ENCODE peak calls at places on chromosomes 4 and X, in nine cellular contexts. Z is brain microvascular endothelial cell; P is pancreas; J is NB4; Q is stimulated activated CD4-positive, alpha-beta T cell treated with anti-CD3 and anti-CD28 coated beads, Interleukin-2, amount 100 ng/mL, for 24 hours; N is neural crest cell; B is activated effector memory CD4-positive, alpha-beta T cell treated with Interleukin-2 at 50 U/mL for 16 hours; H is MCF 10A; T is nephron progenitor cell. W is an unnamed sample.
A peak's percentile ranks its signal among the peaks of the same experiment; 100 is the strongest.

GRCh38 chr4:6608758-6609414 is 31.6 kb upstream of the MRFAP1 start:
- DNase-seq in Z (peak; percentile 6), P (no peak), J (peak; percentile 42), Q (no peak), N (no peak), B (no peak), H (no peak), T (peak; percentile 25), W (no peak)

GRCh38 chr4:189062047-189062820 is 878.4 kb upstream of the FRG1 start:
- DNase-seq in Z (no peak), P (no peak), J (no peak), Q (no peak), N (no peak), B (no peak), H (no peak), T (no peak), W (no peak)

GRCh38 chr4:48553720-48554119 is 63.7 kb downstream of the ZAR1 start:
- DNase-seq in Z (no peak), P (no peak), J (no peak), Q (no peak), N (no peak), B (no peak), H (no peak), T (no peak), W (no peak)

GRCh38 chr4:150366487-150366999 is 215.4 kb upstream of the MAB21L2 start:
- DNase-seq in Z (no peak), P (no peak), J (no peak), Q (no peak), N (peak; percentile 25), B (no peak), H (no peak), T (peak; percentile 16), W (no peak)

GRCh38 chrX:2464677-2465166 is 36.1 kb downstream of the DHRSX start:
- DNase-seq in Z (peak; percentile 35), P (no peak), J (peak; percentile 30), Q (no peak), N (no peak), B (no peak), H (no peak), T (no peak), W (no peak)

GRCh38 chrX:40175416-40176255 is 77.9 kb upstream of the BCOR start:
- DNase-seq in Z (no peak), P (peak; percentile 58), J (peak; percentile 93), Q (peak; percentile 76), N (peak; percentile 23), B (peak; percentile 74), H (no peak), T (peak; percentile 46), W (no peak)

GRCh38 chr4:121108557-121108956 is 36.2 kb upstream of the NDNF start:
- DNase-seq in Z (no peak), P (peak; percentile 21), J (no peak), Q (no peak), N (no peak), B (no peak), H (no peak), T (no peak), W (no peak)

GRCh38 chr4:128483816-128484215 is 196.2 kb upstream of the PGRMC2 start:
- DNase-seq in Z (no peak), P (no peak), J (no peak), Q (no peak), N (no peak), B (no peak), H (no peak), T (no peak), W (no peak)

GRCh38 chr4:127379499-127379898 is 253.3 kb upstream of the INTU start:
- DNase-seq in Z (no peak), P (no peak), J (no peak), Q (no peak), N (no peak), B (no peak), H (no peak), T (no peak), W (no peak)

GRCh38 chrX:41118156-41118555 is 32.9 kb downstream of the USP9X start:
- DNase-seq in Z (no peak), P (no peak), J (no peak), Q (peak; percentile 33), N (no peak), B (no peak), H (no peak), T (no peak), W (no peak)

GRCh38 chr4:153616005-153616555 is 68.0 kb upstream of the TLR2 start:
- DNase-seq in Z (no peak), P (no peak), J (no peak), Q (peak; percentile 48), N (no peak), B (no peak), H (no peak), T (no peak), W (no peak)

GRCh38 chr4:26273308-26273980 is 47.4 kb upstream of the RBPJ start:
- DNase-seq in Z (no peak), P (no peak), J (peak; percentile 98), Q (no peak), N (no peak), B (no peak), H (no peak), T (peak; percentile 4), W (no peak)

GRCh38 chr4:124096290-124096689 is 616.2 kb downstream of the ANKRD50 start:
- DNase-seq in Z (no peak), P (no peak), J (no peak), Q (no peak), N (no peak), B (no peak), H (no peak), T (no peak), W (no peak)

GRCh38 chrX:74382613-74383012 is 38.7 kb upstream of the SLC16A2 start:
- DNase-seq in Z (peak; percentile 56), P (peak; percentile 16), J (peak; percentile 75), Q (peak; percentile 64), N (peak; percentile 54), B (peak; percentile 14), H (peak; percentile 83), T (peak; percentile 63), W (no peak)

GRCh38 chr4:2313366-2313765 is 51.5 kb upstream of the MXD4 start:
- DNase-seq in Z (no peak), P (no peak), J (no peak), Q (no peak), N (no peak), B (no peak), H (no peak), T (no peak), W (no peak)

GRCh38 chrX:24148535-24149345 is 789 bp upstream of the ZFX start:
- DNase-seq in Z (no peak), P (no peak), J (peak; percentile 59), Q (no peak), N (no peak), B (peak; percentile 14), H (no peak), T (peak; percentile 60), W (no peak)

GRCh38 chrX:17967888-17968287 is 106.8 kb upstream of the RAI2 start:
- DNase-seq in Z (no peak), P (peak; percentile 40), J (no peak), Q (no peak), N (no peak), B (no peak), H (no peak), T (no peak), W (no peak)

GRCh38 chrX:38095971-38096529 is 89.7 kb downstream of the SYTL5 start:
- DNase-seq in Z (peak; percentile 5), P (no peak), J (no peak), Q (no peak), N (no peak), B (no peak), H (peak; percentile 43), T (no peak), W (no peak)

GRCh38 chr4:21775703-21776102 is 172.9 kb downstream of the KCNIP4 start:
- DNase-seq in Z (no peak), P (no peak), J (no peak), Q (no peak), N (no peak), B (no peak), H (no peak), T (no peak), W (no peak)

GRCh38 chr4:71261001-71261400 is 77.8 kb upstream of the SLC4A4 start:
- DNase-seq in Z (no peak), P (no peak), J (no peak), Q (no peak), N (no peak), B (no peak), H (no peak), T (no peak), W (no peak)

GRCh38 chrX:70480660-70481018 is 36.0 kb downstream of the DLG3 start:
- DNase-seq in Z (peak; percentile 20), P (no peak), J (no peak), Q (no peak), N (no peak), B (no peak), H (peak; percentile 32), T (no peak), W (no peak)

GRCh38 chrX:130066975-130067615 is 43.2 kb downstream of the ELF4 start:
- DNase-seq in Z (no peak), P (no peak), J (no peak), Q (no peak), N (no peak), B (no peak), H (no peak), T (no peak), W (no peak)